ENCODE peak calls at places on chromosomes 12 and 14, in ten cellular contexts. E is effector CD4-positive, alpha-beta T cell; N is naive thymus-derived CD8-positive, alpha-beta T cell; I is GM12892; Q is ecto neural progenitor cell; S is heart left ventricle; K is A549; G is HTR-8/SVneo; Z is GM10248; U is fibroblast of pulmonary artery. F is an unnamed sample.

GRCh38 chr14:22084393-22085281 is 411.0 kb upstream of the OR4E1 start:
- DNase-seq in E (no peak), N (no peak), I (no peak), Q (no peak), S (no peak), K (peak), G (peak), Z (peak), U (peak), F (no peak)

GRCh38 chr14:28303248-28303647 is 463.3 kb upstream of the FOXG1 start:
- DNase-seq in E (no peak), N (no peak), I (no peak), Q (no peak), S (no peak), K (peak), G (no peak), Z (no peak), U (peak), F (no peak)

GRCh38 chr14:102949801-102950451 is 27.5 kb downstream of the AMN start:
- DNase-seq in E (no peak), N (no peak), I (no peak), Q (no peak), S (peak), K (no peak), G (no peak), Z (no peak), U (no peak), F (peak)

GRCh38 chr12:12890815-12891645 is at the start of gene GPRC5A:
- DNase-seq in E (peak), N (peak), I (no peak), Q (peak), S (peak), K (peak), G (peak), Z (peak), U (peak), F (peak)

GRCh38 chr14:92316937-92317336 is 6.0 kb upstream of the SLC24A4 start:
- DNase-seq in E (no peak), N (no peak), I (no peak), Q (no peak), S (no peak), K (peak), G (no peak), Z (no peak), U (no peak), F (no peak)

GRCh38 chr12:124666722-124667259 is 99.4 kb upstream of the NCOR2 start:
- DNase-seq in E (no peak), N (no peak), I (no peak), Q (no peak), S (no peak), K (no peak), G (no peak), Z (no peak), U (no peak), F (no peak)

GRCh38 chr14:77037886-77038511 is 9.5 kb upstream of the IRF2BPL start:
- DNase-seq in E (peak), N (no peak), I (no peak), Q (no peak), S (peak), K (no peak), G (peak), Z (no peak), U (no peak), F (no peak)

GRCh38 chr12:104317538-104318210 is 14.1 kb downstream of the EID3 start:
- DNase-seq in E (no peak), N (no peak), I (no peak), Q (no peak), S (no peak), K (peak), G (no peak), Z (no peak), U (no peak), F (no peak)

F was measured in left ventricle myocardium inferior.